ENCODE peak calls at places on chromosomes 11 and 22, in seven cellular contexts. A is stimulated activated CD4-positive, alpha-beta T cell treated with anti-CD3 and anti-CD28 coated beads, Interleukin-15, amount 100 ng/mL, for 24 hours; C is SK-N-MC; Z is AG09319; B is neuronal stem cell; X is LHCN-M2; W is right lobe of liver. V is an unnamed sample.

GRCh38 chr22:45442120-45442519 is 28.6 kb downstream of the RIBC2 start:
- DNase-seq in W (no peak), B (no peak), X (no peak), C (no peak), Z (no peak), A (no peak), V (no peak)

GRCh38 chr22:19535001-19535400 is 10.8 kb upstream of the CLDN5 start:
- DNase-seq in X (no peak), B (no peak), A (no peak), Z (no peak), C (no peak), W (no peak), V (no peak)

GRCh38 chr11:111733655-111734088 is 32.5 kb downstream of the PPP2R1B start:
- DNase-seq in A (no peak), Z (no peak), W (no peak), X (no peak), C (no peak), B (no peak), V (no peak)

GRCh38 chr11:78022397-78023396 is at the start of gene KCTD14:
- DNase-seq in Z (no peak), C (no peak), W (peak; percentile 71), B (no peak), A (no peak), X (no peak), V (no peak)

GRCh38 chr11:16612801-16613400 is 125.5 kb upstream of the C11orf58 start:
- DNase-seq in W (no peak), C (no peak), B (peak; percentile 37), A (no peak), Z (no peak), X (no peak), V (no peak)

GRCh38 chr11:35800970-35801953 is 138.7 kb downstream of the TRIM44 start:
- DNase-seq in C (no peak), B (no peak), Z (no peak), X (no peak), A (no peak), W (no peak), V (no peak)

GRCh38 chr22:30183861-30184278 is 62.7 kb downstream of the LIF start:
- DNase-seq in Z (no peak), X (peak; percentile 73), W (no peak), B (no peak), C (no peak), A (no peak), V (no peak)

GRCh38 chr11:57641011-57641410 is 8.7 kb downstream of the YPEL4 start:
- DNase-seq in A (no peak), X (peak; percentile 72), Z (no peak), B (no peak), C (no peak), W (peak; percentile 51), V (no peak)

GRCh38 chr11:115476463-115477286 is 27.5 kb downstream of the CADM1 start:
- DNase-seq in X (no peak), Z (no peak), W (no peak), A (no peak), B (no peak), C (no peak), V (no peak)

GRCh38 chr22:16721969-16722368 is 103.2 kb downstream of the XKR3 start:
- DNase-seq in B (no peak), Z (no peak), X (no peak), C (no peak), A (no peak), W (no peak), V (no peak)

GRCh38 chr22:22565991-22566390 is 6.9 kb upstream of the PRAME start:
- DNase-seq in X (peak; percentile 34), Z (no peak), A (no peak), C (no peak), B (no peak), W (no peak), V (no peak)

GRCh38 chr11:118953265-118953664 is 2.8 kb upstream of the UPK2 start:
- DNase-seq in A (no peak), W (no peak), C (no peak), X (peak; percentile 35), Z (no peak), B (peak; percentile 82), V (no peak)

GRCh38 chr22:46985507-46985882 is 223.0 kb downstream of the TBC1D22A start:
- DNase-seq in A (no peak), B (no peak), X (no peak), C (no peak), W (no peak), Z (no peak), V (no peak)

GRCh38 chr11:1939006-1939626 is 8.0 kb upstream of the MRPL23 start:
- DNase-seq in C (no peak), B (no peak), A (no peak), X (no peak), Z (no peak), W (peak; percentile 32), V (peak; percentile 41)

GRCh38 chr11:26025680-26026079 is 306.2 kb upstream of the ANO3 start:
- DNase-seq in B (no peak), W (no peak), X (no peak), Z (no peak), C (no peak), A (no peak), V (no peak)

GRCh38 chr11:75925785-75926164 is 110.8 kb downstream of the UVRAG start:
- DNase-seq in Z (no peak), C (no peak), A (no peak), B (no peak), W (no peak), X (no peak), V (no peak)

GRCh38 chr11:122731500-122731913 is 76.0 kb downstream of the UBASH3B start:
- DNase-seq in C (no peak), Z (peak; percentile 42), B (no peak), A (no peak), X (peak; percentile 72), W (no peak), V (no peak)

GRCh38 chr11:70233511-70233919 is 30.4 kb downstream of the FADD start:
- DNase-seq in Z (no peak), A (no peak), W (no peak), C (no peak), B (no peak), X (peak; percentile 36), V (no peak)

GRCh38 chr11:7353100-7353499 is 101.4 kb downstream of the SYT9 start:
- DNase-seq in W (no peak), Z (peak; percentile 12), B (no peak), A (peak; percentile 19), X (no peak), C (no peak), V (peak; percentile 19)

GRCh38 chr11:76903325-76903724 is 42.6 kb downstream of the ACER3 start:
- DNase-seq in Z (no peak), B (no peak), W (no peak), C (no peak), X (no peak), A (no peak), V (no peak)

GRCh38 chr22:20183823-20184222 is 33.0 kb upstream of the CCDC188 start:
- DNase-seq in B (no peak), C (no peak), X (no peak), W (no peak), A (no peak), Z (no peak), V (no peak)

GRCh38 chr11:105774899-105775298 is 165.0 kb downstream of the GRIA4 start:
- DNase-seq in W (no peak), C (no peak), X (no peak), B (no peak), Z (no peak), A (no peak), V (no peak)

GRCh38 chr11:35851342-35851741 is 92.5 kb upstream of the LDLRAD3 start:
- DNase-seq in C (no peak), A (no peak), B (no peak), W (no peak), X (no peak), Z (no peak), V (no peak)

GRCh38 chr11:118156531-118157185 is 4.0 kb upstream of the SCN4B start:
- DNase-seq in A (peak; percentile 23), Z (no peak), W (no peak), C (no peak), X (no peak), B (no peak), V (peak; percentile 24)

GRCh38 chr11:2825886-2826678 is 59.5 kb downstream of the CDKN1C start:
- DNase-seq in W (peak; percentile 56), Z (peak; percentile 95), A (no peak), C (no peak), X (peak; percentile 93), B (peak; percentile 32), V (peak; percentile 18)

GRCh38 chr22:24162377-24162927 is 18.8 kb upstream of the SUSD2 start:
- DNase-seq in Z (no peak), C (no peak), A (no peak), X (no peak), W (no peak), B (no peak), V (no peak)

GRCh38 chr11:9677951-9678350 is 14.1 kb downstream of the SWAP70 start:
- DNase-seq in B (no peak), C (no peak), W (no peak), Z (no peak), A (no peak), X (no peak), V (no peak)